ENCODE peak calls at places on chromosomes 11 and 22, in six cellular contexts. D is stimulated activated CD8-positive, alpha-beta memory T cell treated with anti-CD3 and anti-CD28 coated beads, Interleukin-4, amount 100 ng/mL, for 1 hour; B is HAP-1; X is activated CD4-positive, alpha-beta T cell treated with anti-CD3 and anti-CD28 coated beads, Interleukin-2, amount 10 ng/mL, durations not matched to agents 7 days and 5 days; C is Kasumi-1; O is cardiac fibroblast. U is an unnamed sample.

GRCh38 chr11:72631806-72632731 is 42.2 kb downstream of the PDE2A start:
- DNase-seq in B (no peak), C (no peak), X (no peak), O (peak), D (no peak), U (no peak)

GRCh38 chr11:105937331-105937730 is 84.7 kb downstream of the MSANTD4 start:
- DNase-seq in C (no peak), D (no peak), B (no peak), X (no peak), O (peak), U (no peak)

GRCh38 chr11:18844753-18845367 is 53.3 kb upstream of the PTPN5 start:
- DNase-seq in X (peak), O (peak), C (peak), D (no peak), B (no peak), U (no peak)

GRCh38 chr11:126467046-126467370 is 111.5 kb downstream of the ST3GAL4 start:
- DNase-seq in B (no peak), D (no peak), O (no peak), C (no peak), X (no peak), U (no peak)

GRCh38 chr11:70694371-70694770 is 296.0 kb downstream of the CTTN start:
- DNase-seq in O (no peak), C (no peak), B (no peak), D (no peak), X (no peak), U (no peak)

GRCh38 chr11:910044-910588 is 494 bp downstream of the CHID1 start:
- DNase-seq in B (peak), D (no peak), X (no peak), O (no peak), C (peak), U (no peak)

GRCh38 chr22:34068011-34068410 is 147.7 kb upstream of the LARGE1 start:
- DNase-seq in X (no peak), C (no peak), O (no peak), D (no peak), B (no peak), U (no peak)

GRCh38 chr11:86274503-86274902 is 27.5 kb upstream of the HIKESHI start:
- DNase-seq in D (no peak), X (no peak), B (peak), C (no peak), O (no peak), U (no peak)

GRCh38 chr22:33756508-33756949 is 163.7 kb downstream of the LARGE1 start:
- DNase-seq in C (no peak), B (no peak), X (no peak), O (no peak), D (no peak), U (no peak)

GRCh38 chr11:134725211-134725610 is 313.2 kb upstream of the B3GAT1 start:
- DNase-seq in D (no peak), B (no peak), C (no peak), O (no peak), X (no peak), U (no peak)

GRCh38 chr11:125609545-125609944 is 15.4 kb upstream of the CHEK1 start:
- DNase-seq in B (no peak), D (no peak), X (no peak), O (no peak), C (no peak), U (no peak)

GRCh38 chr11:118046051-118046963 is 30.6 kb upstream of the TMPRSS4 start:
- DNase-seq in C (no peak), B (no peak), X (peak), D (peak), O (no peak), U (no peak)

GRCh38 chr11:64395545-64396078 is 36.6 kb downstream of the RPS6KA4 start:
- DNase-seq in X (no peak), B (no peak), C (no peak), O (no peak), D (no peak), U (no peak)

GRCh38 chr11:59918987-59919589 is 19.1 kb upstream of the OOSP1 start:
- DNase-seq in D (no peak), X (peak), B (peak), C (peak), O (peak), U (no peak)

GRCh38 chr22:33438273-33438672 is 380.1 kb upstream of the SYN3 start:
- DNase-seq in X (no peak), D (no peak), B (peak), O (peak), C (no peak), U (no peak)

GRCh38 chr22:41914611-41915034 is 251 bp downstream of the SHISA8 start:
- DNase-seq in B (no peak), X (no peak), C (no peak), D (no peak), O (no peak), U (no peak)

GRCh38 chr11:108786281-108786990 is 121.6 kb downstream of the DDX10 start:
- DNase-seq in C (no peak), X (no peak), O (no peak), B (peak), D (no peak), U (no peak)

GRCh38 chr11:3840870-3841425 is at the start of gene RHOG:
- DNase-seq in C (peak), B (peak), D (peak), X (no peak), O (peak), U (peak)

GRCh38 chr22:40739723-40740122 is 60.4 kb downstream of the MCHR1 start:
- DNase-seq in X (no peak), D (no peak), C (no peak), B (no peak), O (no peak), U (no peak)

GRCh38 chr11:65871811-65872548 is 620 bp downstream of the EFEMP2 start:
- DNase-seq in D (no peak), B (no peak), C (no peak), O (no peak), X (no peak), U (no peak)

GRCh38 chr11:35798983-35799382 is 136.4 kb downstream of the TRIM44 start:
- DNase-seq in B (no peak), X (no peak), C (no peak), D (no peak), O (no peak), U (no peak)

GRCh38 chr11:41622707-41623359 is 163.4 kb upstream of the LRRC4C start:
- DNase-seq in D (no peak), O (no peak), B (no peak), C (no peak), X (no peak), U (no peak)

GRCh38 chr11:57742087-57742452 is 779 bp downstream of the SELENOH start:
- DNase-seq in D (no peak), B (no peak), X (no peak), C (peak), O (no peak), U (no peak)

GRCh38 chr11:104873252-104873651 is 25.0 kb downstream of the CASP12 start:
- DNase-seq in B (peak), D (no peak), X (no peak), C (no peak), O (no peak), U (no peak)

GRCh38 chr22:35489225-35489624 is 51.4 kb upstream of the RASD2 start:
- DNase-seq in X (no peak), D (no peak), B (no peak), O (no peak), C (no peak), U (no peak)